ENCODE peak calls at places on chromosomes 13 and 19, in six cellular contexts. X, H, Z, V, F and J are unnamed samples.

GRCh38 chr19:22625266-22626035 is 8.7 kb upstream of the ZNF492 start:
- DNase-seq in X (no peak), H (no peak), Z (no peak), F (no peak), V (no peak), J (no peak)

GRCh38 chr13:56400774-56401173 is 739.9 kb upstream of the PRR20A start:
- DNase-seq in F (no peak), Z (no peak), V (no peak), H (no peak), X (no peak), J (no peak)

GRCh38 chr13:50573046-50573445 is 270.4 kb downstream of the DLEU7 start:
- DNase-seq in F (no peak), X (no peak), Z (no peak), V (no peak), H (no peak), J (no peak)

GRCh38 chr19:19662344-19662743 is 1.1 kb downstream of the ATP13A1 start:
- DNase-seq in V (no peak), X (no peak), Z (no peak), H (no peak), F (peak), J (no peak)

GRCh38 chr19:55579766-55580621 is 654 bp downstream of the ZNF579 start:
- DNase-seq in X (no peak), V (peak), H (peak), F (peak), Z (no peak), J (no peak)

GRCh38 chr13:29621841-29622240 is 26.4 kb upstream of the SLC7A1 start:
- DNase-seq in X (no peak), F (no peak), V (no peak), H (no peak), Z (no peak), J (no peak)

GRCh38 chr13:55464222-55464621 is 1676.5 kb upstream of the PRR20A start:
- DNase-seq in F (no peak), V (no peak), X (no peak), Z (no peak), H (no peak), J (no peak)

GRCh38 chr19:29643361-29643935 is 21.8 kb upstream of the PLEKHF1 start:
- DNase-seq in X (no peak), H (no peak), F (no peak), V (no peak), Z (no peak), J (no peak)

DNA sequence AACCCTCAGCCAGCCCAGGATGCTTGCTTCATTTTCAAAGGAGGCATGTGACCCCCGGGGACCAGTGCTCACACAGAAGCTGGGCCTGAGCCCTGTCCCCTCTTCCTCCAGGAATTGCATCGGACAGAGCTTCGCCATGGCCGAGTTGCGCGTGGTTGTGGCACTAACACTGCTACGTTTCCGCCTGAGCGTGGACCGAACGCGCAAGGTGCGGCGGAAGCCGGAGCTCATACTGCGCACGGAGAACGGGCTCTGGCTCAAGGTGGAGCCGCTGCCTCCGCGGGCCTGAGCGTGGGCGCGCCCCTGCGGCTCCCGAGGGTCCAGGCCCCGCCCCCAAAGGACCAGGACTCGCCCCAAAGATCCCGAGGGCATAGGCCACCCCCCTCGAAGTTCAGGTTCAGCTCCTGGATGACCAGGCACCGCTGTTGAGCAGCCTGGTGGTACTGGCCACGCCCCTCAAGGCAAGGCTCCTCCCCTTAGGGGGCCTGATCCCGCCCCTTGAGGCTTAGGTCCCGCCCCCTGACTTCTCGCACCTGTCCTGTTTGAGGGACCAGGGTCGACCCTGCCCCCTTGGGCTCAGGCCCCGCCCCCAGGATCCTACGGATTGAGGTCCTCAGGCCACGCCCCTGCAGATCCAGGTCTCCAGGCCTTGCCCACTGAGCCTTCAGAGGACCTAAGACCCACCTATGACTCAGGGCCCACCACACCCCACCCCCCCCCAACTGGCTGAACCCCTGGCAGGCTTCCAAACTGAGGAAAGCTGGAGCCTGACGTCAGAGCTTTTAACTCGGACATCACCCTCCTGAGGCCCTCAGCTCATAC is 43.1 kb downstream of the CYP4F22 start:
- DNase-seq in V (peak), Z (no peak), H (peak), X (no peak), F (peak), J (no peak)
- TF ChIP-seq SIN3A in V (no peak), Z (no peak), H (no peak), X (no peak), F (no peak), J (no peak)

GRCh38 chr13:110238795-110239194 is 68.2 kb downstream of the COL4A1 start:
- DNase-seq in V (no peak), X (no peak), Z (no peak), F (no peak), H (no peak), J (no peak)
- TF ChIP-seq REST in V (no peak), X (no peak), Z (no peak), F (no peak), H (no peak), J (no peak)

GRCh38 chr13:43686557-43686956 is 100.2 kb downstream of the ENOX1 start:
- DNase-seq in V (peak), F (peak), X (no peak), H (peak), Z (no peak), J (no peak)
- TF ChIP-seq POLR2AphosphoS5 in V (no peak), F (no peak), X (no peak), H (no peak), Z (no peak), J (no peak)

GRCh38 chr19:49475191-49475932 is 1.3 kb downstream of the FLT3LG start:
- DNase-seq in X (no peak), V (no peak), Z (no peak), H (no peak), F (no peak), J (no peak)
- TF ChIP-seq SIN3A in X (no peak), V (no peak), Z (no peak), H (no peak), F (no peak), J (no peak)

GRCh38 chr13:113319371-113319770 is 22.3 kb downstream of the LAMP1 start:
- DNase-seq in Z (no peak), V (no peak), F (no peak), X (no peak), H (no peak), J (no peak)
- TF ChIP-seq REST in Z (no peak), V (no peak), F (no peak), X (no peak), H (no peak), J (no peak)